ENCODE peak calls at places on chromosomes 5 and 9, in five cellular contexts. O is stimulated activated CD4-positive, alpha-beta T cell treated with anti-CD3 and anti-CD28 coated beads, Interleukin-15, amount 100 ng/mL, for 1 hour; B is nephron progenitor cell; K is IMR-90; M is GM20000. U is an unnamed sample.

GRCh38 chr5:143338658-143339366 is 64.7 kb downstream of the NR3C1 start:
- DNase-seq in O (no peak), B (no peak), K (peak), M (no peak), U (no peak)

GRCh38 chr5:1021136-1021968 is 12.8 kb downstream of the NKD2 start:
- DNase-seq in O (no peak), B (peak), K (no peak), M (no peak), U (no peak)

GRCh38 chr5:135308245-135308644 is 90.8 kb downstream of the MACROH2A1 start:
- DNase-seq in O (no peak), B (no peak), K (peak), M (no peak), U (no peak)

GRCh38 chr5:55601209-55601618 is 66.5 kb upstream of the PLPP1 start:
- DNase-seq in O (no peak), B (no peak), K (peak), M (no peak), U (no peak)

GRCh38 chr5:168947212-168947868 is 353.6 kb downstream of the SLIT3 start:
- DNase-seq in O (no peak), B (peak), K (peak), M (peak), U (peak)

GRCh38 chr9:95048225-95049087 is 269.1 kb downstream of the FANCC start:
- DNase-seq in O (peak), B (peak), K (no peak), M (peak), U (no peak)

GRCh38 chr5:57476743-57477142 is 5.9 kb downstream of the ACTBL2 start:
- DNase-seq in O (no peak), B (no peak), K (peak), M (no peak), U (no peak)

GRCh38 chr5:142697846-142698245 is 12.0 kb upstream of the FGF1 start:
- DNase-seq in O (no peak), B (no peak), K (peak), M (no peak), U (no peak)

GRCh38 chr5:58400737-58401136 is 59.1 kb downstream of the PLK2 start:
- DNase-seq in O (no peak), B (no peak), K (no peak), M (no peak), U (no peak)

U was measured in iPS DF 6.9.